ENCODE peak calls at places on chromosomes 5 and 9, in six cellular contexts. P is body of pancreas, K is HepG2, C is ovary, R is spleen, Y is A549. N is an unnamed sample. For H3K4me1, the result is how much of the 10 kb centered on the place peaks cover.

GRCh38 chr5:36177715-36178556 is 26.0 kb downstream of the SKP2 start:
- DNase-seq in P (peak), K (peak), C (no peak), R (no peak), Y (peak), N (no peak)

GRCh38 chr5:56144211-56144610 is 88.9 kb downstream of the ANKRD55 start:
- DNase-seq in P (no peak), K (no peak), C (no peak), R (no peak), Y (no peak), N (no peak)

GRCh38 chr5:130011986-130012385 is 107.7 kb downstream of the CHSY3 start:
- DNase-seq in P (no peak), K (no peak), C (no peak), R (no peak), Y (no peak), N (no peak)

GRCh38 chr9:78097541-78097940 is 65.9 kb upstream of the GNAQ start:
- DNase-seq in P (peak), K (no peak), C (no peak), R (no peak), Y (no peak), N (no peak)

GRCh38 chr5:158174918-158175663 is 316.1 kb upstream of the CLINT1 start:
- DNase-seq in P (peak), K (peak), C (peak), R (peak), Y (peak), N (no peak)

GRCh38 chr5:96852769-96853168 is 23.5 kb upstream of the ERAP2 start:
- DNase-seq in P (no peak), K (no peak), C (no peak), R (no peak), Y (no peak), N (no peak)

GRCh38 chr5:56838409-56839039 is 23.2 kb downstream of the MAP3K1 start:
- DNase-seq in P (no peak), K (peak), C (no peak), R (no peak), Y (peak), N (no peak)

GRCh38 chr5:54049144-54049543 is 261.2 kb downstream of the ARL15 start:
- DNase-seq in P (no peak), K (no peak), C (no peak), R (no peak), Y (no peak), N (no peak)

GRCh38 chr5:179044765-179045164 is 15.4 kb upstream of the ZNF354C start:
- DNase-seq in P (no peak), K (no peak), C (no peak), R (no peak), Y (no peak), N (no peak)

GRCh38 chr9:91422832-91423711 is 560 bp downstream of the NFIL3 start:
- DNase-seq in P (peak), K (peak), C (peak), R (peak), Y (peak), N (no peak)

GRCh38 chr5:79702606-79703380 is 13.2 kb downstream of the CMYA5 start:
- DNase-seq in P (peak), K (peak), C (no peak), R (no peak), Y (peak), N (no peak)

GRCh38 chr5:135436856-135437795 is 10.0 kb downstream of the DCANP1 start:
- DNase-seq in P (peak), K (no peak), C (no peak), R (no peak), Y (no peak), N (peak)

GRCh38 chr9:20315672-20316071 is 306.6 kb downstream of the MLLT3 start:
- DNase-seq in P (no peak), K (no peak), C (no peak), R (no peak), Y (no peak), N (no peak)

GRCh38 chr5:180589771-180590542 is 1.3 kb downstream of the SCGB3A1 start:
- DNase-seq in P (no peak), K (no peak), C (no peak), R (peak), Y (no peak), N (no peak)

GRCh38 chr9:110767559-110768063 is 99.0 kb downstream of the MUSK start:
- DNase-seq in P (peak), K (no peak), C (peak), R (no peak), Y (no peak), N (no peak)

GRCh38 chr5:145941677-145942130 is 5.3 kb downstream of the SH3RF2 start:
- DNase-seq in P (no peak), K (no peak), C (no peak), R (no peak), Y (no peak), N (no peak)

GRCh38 chr5:139565411-139566305 is 4.5 kb downstream of the UBE2D2 start:
- DNase-seq in P (no peak), K (no peak), C (no peak), R (peak), Y (no peak), N (no peak)

GRCh38 chr5:69007726-69008368 is 86.0 kb upstream of the SLC30A5 start:
- DNase-seq in P (peak), K (peak), C (peak), R (peak), Y (peak), N (peak)

GRCh38 chr5:18394154-18394804 is 760.0 kb downstream of the TAF11L14 start:
- DNase-seq in P (peak), K (peak), C (peak), R (peak), Y (peak), N (peak)

GRCh38 chr5:116876240-116876840 is 301.7 kb upstream of the SEMA6A start:
- DNase-seq in P (no peak), K (no peak), C (no peak), R (no peak), Y (no peak), N (no peak)

GRCh38 chr5:116872986-116873385 is 298.4 kb upstream of the SEMA6A start:
- DNase-seq in P (no peak), K (no peak), C (no peak), R (no peak), Y (no peak), N (no peak)

DNA sequence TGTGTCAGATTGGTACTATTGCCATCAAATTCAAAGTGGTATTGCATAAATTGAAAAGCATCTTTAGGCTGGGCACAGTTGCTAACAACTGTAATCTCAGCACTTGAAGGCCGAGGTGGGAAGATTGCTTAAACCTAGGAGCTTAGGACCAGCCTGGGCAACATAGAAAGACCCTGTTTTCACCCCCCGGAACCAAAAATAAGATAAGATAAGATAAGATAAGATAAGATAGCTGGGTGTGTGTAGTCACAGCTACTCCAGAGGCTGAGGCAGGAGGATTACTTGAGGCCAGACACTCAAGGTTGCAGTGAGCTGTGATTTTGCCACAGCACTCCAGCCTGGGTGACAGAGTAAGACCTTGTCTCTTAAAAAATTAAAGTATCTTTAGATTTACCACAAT is 297.9 kb upstream of the SEMA6A start:
- DNase-seq in P (no peak), K (no peak), C (no peak), R (no peak), Y (no peak), N (no peak)
- TF ChIP-seq POLR2A in P (no peak), K (no peak), C (no peak), R (no peak), Y (no peak), N (no peak)

GRCh38 chr5:141638771-141639170 is 2.0 kb downstream of the RELL2 start:
- DNase-seq in P (no peak), K (no peak), C (no peak), R (no peak), Y (no peak), N (no peak)
- H3K4me3 ChIP-seq in P (no peak), K (no peak), C (no peak), R (no peak), Y (no peak), N (no peak)

GRCh38 chr5:124651663-124652513 is 94.6 kb downstream of the ZNF608 start:
- DNase-seq in P (peak), K (peak), C (peak), R (peak), Y (peak), N (peak)
- H3K4me1 ChIP-seq in P (half or more), K (half or more), C (under half), R (half or more), Y (under half), N (under half)

GRCh38 chr5:150559088-150559487 is 51.2 kb downstream of the NDST1 start:
- DNase-seq in P (no peak), K (no peak), C (no peak), R (no peak), Y (no peak), N (no peak)
- TF ChIP-seq POLR2A in P (no peak), K (no peak), C (no peak), R (no peak), Y (no peak), N (no peak)

GRCh38 chr9:125460346-125460745 is 198.7 kb downstream of the GAPVD1 start:
- DNase-seq in P (no peak), K (no peak), C (no peak), R (no peak), Y (no peak), N (no peak)

GRCh38 chr9:125460883-125461475 is 199.4 kb downstream of the GAPVD1 start:
- DNase-seq in P (peak), K (no peak), C (peak), R (no peak), Y (no peak), N (no peak)

GRCh38 chr9:125457357-125457756 is 195.7 kb downstream of the GAPVD1 start:
- DNase-seq in P (no peak), K (no peak), C (no peak), R (no peak), Y (no peak), N (no peak)

GRCh38 chr9:125455132-125455531 is 193.5 kb downstream of the GAPVD1 start:
- DNase-seq in P (no peak), K (no peak), C (no peak), R (no peak), Y (no peak), N (no peak)

DNA sequence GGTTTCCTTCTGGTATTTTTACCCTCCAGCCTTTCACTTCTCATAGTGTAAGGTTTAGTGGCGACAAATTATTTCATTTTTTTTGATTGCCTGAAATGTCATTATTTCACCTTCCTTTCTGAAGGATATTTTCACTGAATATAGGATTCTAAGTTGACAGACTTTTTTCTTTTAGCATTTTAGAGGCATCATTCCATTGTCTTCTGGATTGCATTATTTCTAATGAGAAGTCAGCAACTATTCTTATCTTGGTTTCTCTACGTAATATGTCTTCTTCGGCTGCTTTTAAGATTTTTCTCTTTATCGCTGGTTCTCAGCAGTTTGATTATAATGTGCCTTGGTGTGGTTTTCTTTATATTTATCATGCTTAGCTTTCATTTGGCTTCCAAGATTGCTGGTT is 194.2 kb downstream of the GAPVD1 start:
- DNase-seq in P (no peak), K (no peak), C (no peak), R (no peak), Y (no peak), N (no peak)
- H3K4me3 ChIP-seq in P (no peak), K (no peak), C (no peak), R (no peak), Y (no peak), N (no peak)

DNA sequence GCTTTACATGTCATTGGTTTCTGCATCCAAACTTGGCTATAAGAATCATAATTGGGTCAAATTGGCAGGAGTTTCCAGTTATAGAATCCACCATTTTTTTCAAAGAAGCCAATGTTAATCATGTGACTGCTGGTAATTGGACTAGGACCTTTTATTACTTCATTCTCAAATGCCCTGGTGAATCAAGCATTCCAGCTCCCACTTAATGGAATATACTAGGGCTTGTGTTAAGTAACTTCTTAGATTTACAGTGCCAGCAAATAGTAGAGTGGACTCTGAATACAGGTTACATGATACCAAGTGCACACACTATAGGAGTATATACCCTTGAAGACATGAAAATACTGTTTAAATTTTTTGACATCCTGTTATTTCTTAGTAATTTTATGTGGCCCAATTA is 96.7 kb downstream of the NUDT12 start:
- DNase-seq in P (no peak), K (no peak), C (no peak), R (no peak), Y (no peak), N (no peak)
- H3K4me1 ChIP-seq in P (under half), K (under half), C (under half), R (under half), Y (under half), N (under half)

GRCh38 chr5:40679071-40679997 is at the start of gene PTGER4:
- DNase-seq in P (peak), K (peak), C (peak), R (peak), Y (peak), N (peak)
- TF ChIP-seq POLR2A in P (peak), K (no peak), C (no peak), R (peak), Y (peak), N (no peak)

GRCh38 chr9:112559629-112560413 is 73.2 kb downstream of the KIAA1958 start:
- DNase-seq in P (no peak), K (no peak), C (no peak), R (no peak), Y (no peak), N (no peak)
- H3K4me3 ChIP-seq in P (no peak), K (no peak), C (no peak), R (no peak), Y (no peak), N (no peak)

GRCh38 chr5:150502847-150503246 is 5.1 kb upstream of the NDST1 start:
- DNase-seq in P (no peak), K (no peak), C (no peak), R (no peak), Y (no peak), N (no peak)
- H3K4me1 ChIP-seq in P (half or more), K (half or more), C (half or more), R (half or more), Y (half or more), N (half or more)

N was measured in breast epithelium.